ENCODE peak calls at places on chromosome 5, in nine cellular contexts. R, M, I, B, O, C, X, N and Q are unnamed samples.

GRCh38 chr5:56827043-56827442 is 11.7 kb downstream of the MAP3K1 start:
- DNase-seq in C (no peak), M (no peak), R (no peak), O (no peak), B (no peak), N (no peak), X (no peak), I (no peak), Q (no peak)

GRCh38 chr5:31453522-31453921 is 78.4 kb downstream of the DROSHA start:
- DNase-seq in X (no peak), M (no peak), I (no peak), B (no peak), O (no peak), N (no peak), R (no peak), C (no peak), Q (no peak)

GRCh38 chr5:65861830-65862241 is 64.5 kb upstream of the ERBIN start:
- DNase-seq in X (no peak), I (peak; percentile 81), O (no peak), R (peak; percentile 3), C (no peak), N (no peak), M (no peak), B (no peak), Q (peak; percentile 39)

GRCh38 chr5:134965271-134965825 is 2.4 kb upstream of the CATSPER3 start:
- DNase-seq in I (no peak), O (no peak), M (no peak), B (no peak), C (no peak), R (no peak), N (no peak), X (no peak), Q (no peak)

GRCh38 chr5:143025971-143026370 is 255.8 kb downstream of the ARHGAP26 start:
- DNase-seq in C (no peak), I (no peak), M (no peak), R (no peak), N (no peak), O (no peak), X (no peak), B (no peak), Q (no peak)

GRCh38 chr5:43019615-43020293 is 20.4 kb downstream of the ANXA2R start:
- DNase-seq in N (peak; percentile 87), X (peak; percentile 74), I (peak; percentile 83), R (peak; percentile 54), O (peak; percentile 89), M (peak; percentile 74), C (peak; percentile 53), B (peak; percentile 85), Q (peak; percentile 72)

GRCh38 chr5:89280103-89281037 is 397.4 kb upstream of the MEF2C start:
- DNase-seq in C (no peak), M (no peak), X (no peak), N (no peak), B (no peak), R (no peak), O (peak; percentile 17), I (peak; percentile 21), Q (no peak)

GRCh38 chr5:152170350-152170749 is 234.7 kb downstream of the NMUR2 start:
- DNase-seq in O (peak; percentile 7), N (no peak), I (no peak), X (peak; percentile 27), M (no peak), C (no peak), B (no peak), R (peak; percentile 54), Q (no peak)

DNA sequence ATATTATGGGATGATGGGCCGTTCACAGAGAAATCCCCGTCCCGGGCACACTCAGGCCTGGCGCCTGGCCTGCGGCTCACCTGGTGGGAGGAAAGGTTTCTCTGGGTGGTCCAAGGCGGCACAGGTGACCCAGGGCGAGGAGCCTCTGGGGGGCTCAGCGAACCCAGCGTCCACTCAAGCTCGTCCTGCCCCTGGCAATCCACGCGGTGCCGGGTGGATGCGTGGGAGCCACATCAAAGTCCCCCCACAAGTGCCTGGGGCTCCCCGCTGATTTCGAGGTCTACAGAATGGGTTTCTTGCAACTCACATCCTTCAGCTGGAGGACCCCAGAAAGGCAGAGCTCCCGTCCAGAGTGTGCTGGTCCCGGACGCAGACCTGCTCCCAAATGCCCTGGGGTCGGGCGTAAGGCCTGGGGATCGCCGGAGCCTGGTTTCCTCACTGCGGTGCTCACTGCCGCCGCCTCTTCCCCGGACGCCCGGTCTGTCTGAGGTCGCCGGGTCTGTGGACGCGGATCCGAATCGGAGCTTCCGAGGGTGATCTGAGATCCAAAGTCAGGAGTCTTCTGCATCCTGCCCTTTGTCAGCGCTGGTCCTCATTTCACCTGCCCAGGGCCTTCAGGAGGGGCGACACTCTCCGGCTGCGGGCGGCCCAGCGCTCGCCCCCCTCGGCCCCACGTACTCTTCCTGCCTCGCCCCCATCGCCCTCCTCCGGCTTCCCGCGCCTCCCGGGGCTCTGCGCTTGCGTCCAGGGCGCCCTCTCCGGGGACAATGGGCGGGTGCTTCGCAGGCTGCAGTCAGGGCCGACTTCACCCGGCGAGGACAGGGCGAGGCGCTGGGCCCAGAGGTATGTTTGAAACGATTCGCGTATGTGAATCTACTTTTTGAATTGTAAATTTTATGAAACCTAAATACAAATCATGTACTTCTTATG is 20.0 kb upstream of the RUFY1 start:
- DNase-seq in B (peak; percentile 72), N (no peak), R (peak; percentile 55), O (no peak), X (peak; percentile 62), I (peak; percentile 67), C (peak; percentile 19), M (peak; percentile 82), Q (peak; percentile 54)
- TF ChIP-seq CTCF in B (peak; percentile 23), N (no peak), R (no peak), O (no peak), X (no peak), I (peak; percentile 45), C (no peak), M (no peak), Q (peak; percentile 14)

GRCh38 chr5:10445352-10445751 is 3.7 kb downstream of the ROPN1L start:
- DNase-seq in B (no peak), C (no peak), R (no peak), X (no peak), O (no peak), I (no peak), N (no peak), M (no peak), Q (no peak)

GRCh38 chr5:10441083-10441991 is at the start of gene ROPN1L:
- DNase-seq in X (peak; percentile 88), O (peak; percentile 87), R (peak; percentile 84), I (peak; percentile 90), N (peak; percentile 77), B (peak; percentile 88), C (peak; percentile 72), M (peak; percentile 86), Q (peak; percentile 86)

GRCh38 chr5:10440367-10440990 is 1.2 kb upstream of the ROPN1L start:
- DNase-seq in N (no peak), R (no peak), M (no peak), C (no peak), X (no peak), I (no peak), B (no peak), O (no peak), Q (no peak)

GRCh38 chr5:10441992-10442435 is 335 bp downstream of the ROPN1L start:
- DNase-seq in N (no peak), X (no peak), I (no peak), C (no peak), B (no peak), R (no peak), M (no peak), O (no peak), Q (no peak)

DNA sequence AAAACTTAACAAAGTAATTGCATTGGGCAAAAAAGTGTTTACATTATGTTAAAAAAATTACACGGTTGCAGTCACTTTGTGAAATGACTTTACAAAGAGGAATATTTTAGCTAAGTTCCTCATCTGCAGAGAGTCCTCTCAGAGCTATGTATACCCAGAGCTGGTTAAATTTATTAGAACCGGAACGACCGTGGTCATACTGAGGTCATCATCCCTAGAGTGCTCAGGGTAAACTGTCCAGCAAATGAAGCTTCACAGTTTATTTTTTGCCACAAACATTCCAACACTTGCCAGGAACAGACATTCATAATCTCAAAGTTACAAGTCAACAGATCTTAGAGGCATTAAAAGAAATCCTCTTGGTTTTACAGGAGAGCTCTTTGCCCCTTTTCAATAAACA is 902 bp downstream of the ROPN1L start:
- DNase-seq in N (no peak), R (no peak), I (no peak), X (no peak), C (no peak), O (no peak), M (no peak), B (no peak), Q (no peak)
- H3K4me1 ChIP-seq in N (peaks cover 12% of the 10 kb centered on the region), R (peaks cover 4% of the 10 kb centered on the region), I (peaks cover 7% of the 10 kb centered on the region), X (peaks cover 34% of the 10 kb centered on the region), C (peaks cover 15% of the 10 kb centered on the region), O (peaks cover 6% of the 10 kb centered on the region), M (peaks cover 8% of the 10 kb centered on the region), B (peaks cover 10% of the 10 kb centered on the region), Q (peaks cover 7% of the 10 kb centered on the region)

GRCh38 chr5:132748522-132749000 is 1.3 kb downstream of the CCNI2 start:
- DNase-seq in I (no peak), N (no peak), O (no peak), C (no peak), B (no peak), X (no peak), M (no peak), R (no peak), Q (no peak)

GRCh38 chr5:132746592-132747063 is 598 bp upstream of the CCNI2 start:
- DNase-seq in R (peak; percentile 71), N (no peak), M (no peak), C (no peak), O (peak; percentile 32), X (peak; percentile 54), I (no peak), B (peak; percentile 66), Q (no peak)

GRCh38 chr5:132749506-132749905 is 2.3 kb downstream of the CCNI2 start:
- DNase-seq in C (no peak), M (no peak), X (no peak), B (peak; percentile 4), R (no peak), I (no peak), N (no peak), O (no peak), Q (no peak)

GRCh38 chr5:132747064-132747692 is at the start of gene CCNI2:
- DNase-seq in C (no peak), O (no peak), M (no peak), X (peak; percentile 66), I (no peak), B (peak; percentile 81), N (no peak), R (peak; percentile 33), Q (no peak)

DNA sequence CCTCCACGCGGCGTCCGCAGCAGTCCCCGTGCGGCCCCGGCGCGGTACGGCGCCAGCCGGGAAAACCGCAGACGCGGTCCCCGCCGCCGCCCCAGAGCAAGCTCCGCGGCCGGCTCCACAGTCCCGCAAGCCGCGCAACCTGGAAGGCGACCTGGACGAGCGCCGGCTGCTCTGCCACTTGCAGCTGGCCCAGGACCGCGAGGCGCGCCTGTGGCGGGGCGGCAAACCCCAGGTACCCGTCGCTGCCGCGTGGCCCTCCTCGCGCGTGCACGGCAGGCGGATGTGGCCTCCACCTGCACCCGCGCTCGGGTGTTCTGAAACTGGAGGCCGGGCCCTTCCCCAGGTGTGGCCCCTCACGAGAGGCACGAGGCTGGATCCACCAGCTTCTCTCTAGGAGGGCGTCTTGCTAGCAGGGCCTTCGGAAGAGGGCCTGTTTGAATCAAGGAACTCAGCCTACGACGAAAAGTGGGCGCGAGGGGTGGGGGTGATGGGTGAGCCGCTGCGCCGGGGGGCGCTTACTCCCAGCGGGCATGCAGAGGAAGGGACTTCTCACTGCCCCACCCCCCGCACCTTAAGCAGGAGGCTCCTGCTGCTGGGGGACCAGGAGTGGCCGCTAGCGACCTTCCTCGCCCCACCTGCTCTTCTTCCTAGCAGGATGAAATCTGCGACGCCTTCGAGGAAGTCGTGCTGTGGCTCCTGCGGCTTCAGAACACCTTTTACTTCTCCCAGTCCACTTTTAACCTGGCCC is 641 bp downstream of the CCNI2 start:
- DNase-seq in N (no peak), B (peak; percentile 50), C (no peak), O (no peak), R (peak; percentile 28), M (no peak), I (no peak), X (peak; percentile 46), Q (no peak)
- H3K27me3 ChIP-seq in N (peaks cover 6% of the 10 kb centered on the region), B (peaks cover 48% of the 10 kb centered on the region), C (peaks cover 24% of the 10 kb centered on the region), O (peaks cover 8% of the 10 kb centered on the region), R (no peaks in the 10 kb centered on the region), M (no peaks in the 10 kb centered on the region), I (peaks cover 83% of the 10 kb centered on the region), X (peaks cover 5% of the 10 kb centered on the region), Q (no peaks in the 10 kb centered on the region)

GRCh38 chr5:141032626-141033025 is 18.5 kb upstream of the PCDHB1 start:
- DNase-seq in C (no peak), R (no peak), M (no peak), X (no peak), I (no peak), B (no peak), O (no peak), N (no peak), Q (no peak)
- TF ChIP-seq CTCF in C (no peak), R (no peak), M (no peak), X (no peak), I (no peak), B (no peak), O (peak; percentile 13), N (no peak), Q (no peak)